ENCODE peak calls at places on chromosomes 5 and 9, in five cellular contexts. C is PC-9, E is fibroblast of the aortic adventitia, Y is NCI-H2081, B is left colon. Q is an unnamed sample.

GRCh38 chr5:58937031-58937681 is 354.3 kb downstream of the RAB3C start:
- DNase-seq in C (no peak), B (no peak), E (no peak), Y (no peak), Q (no peak)

GRCh38 chr5:92086059-92086811 is 703.1 kb upstream of the ARRDC3 start:
- DNase-seq in C (no peak), B (no peak), Y (no peak), E (no peak), Q (no peak)

GRCh38 chr9:79980440-79980839 is 408.7 kb downstream of the TLE4 start:
- DNase-seq in Y (no peak), E (no peak), B (no peak), C (no peak), Q (no peak)

GRCh38 chr5:169300468-169301385 is at the start of gene SLIT3:
- DNase-seq in C (no peak), Y (no peak), B (peak), E (peak), Q (no peak)

GRCh38 chr5:168047043-168047668 is 244.3 kb upstream of the WWC1 start:
- DNase-seq in E (peak), Y (peak), B (peak), C (peak), Q (peak)

GRCh38 chr5:176133289-176133870 is 104.8 kb upstream of the SIMC1 start:
- DNase-seq in Y (no peak), B (no peak), E (no peak), C (no peak), Q (no peak)

GRCh38 chr5:45507174-45507573 is 189.0 kb downstream of the HCN1 start:
- DNase-seq in E (no peak), C (no peak), B (no peak), Y (peak), Q (no peak)

GRCh38 chr9:8186553-8186952 is 387.0 kb upstream of the DMAC1 start:
- DNase-seq in B (no peak), Y (no peak), E (no peak), C (no peak), Q (no peak)

GRCh38 chr9:124260769-124261603 is 3.2 kb downstream of the NEK6 start:
- DNase-seq in E (peak), B (peak), C (peak), Y (no peak), Q (peak)

GRCh38 chr5:164235176-164235914 is 729.9 kb downstream of the MAT2B start:
- DNase-seq in Y (no peak), B (no peak), C (no peak), E (peak), Q (no peak)

GRCh38 chr5:169856571-169856970 is 123.7 kb downstream of the INSYN2B start:
- DNase-seq in C (no peak), B (no peak), Y (no peak), E (peak), Q (no peak)

GRCh38 chr9:8365029-8365428 is 565.5 kb upstream of the DMAC1 start:
- DNase-seq in E (peak), B (no peak), Y (no peak), C (no peak), Q (no peak)

GRCh38 chr5:76641514-76642120 is 18.4 kb upstream of the F2RL2 start:
- DNase-seq in E (peak), B (peak), C (peak), Y (peak), Q (peak)

GRCh38 chr5:145697251-145698016 is 137.7 kb downstream of the PRELID2 start:
- DNase-seq in B (no peak), Y (no peak), C (no peak), E (peak), Q (peak)

GRCh38 chr9:4864234-4864661 is 71.5 kb downstream of the RCL1 start:
- DNase-seq in E (no peak), Y (no peak), B (no peak), C (no peak), Q (no peak)

GRCh38 chr5:116564322-116564721 is 10.3 kb downstream of the SEMA6A start:
- DNase-seq in E (no peak), C (no peak), B (no peak), Y (no peak), Q (no peak)

GRCh38 chr5:147576646-147577535 is 67.0 kb upstream of the DPYSL3 start:
- DNase-seq in C (peak), Y (no peak), E (peak), B (no peak), Q (peak)

GRCh38 chr5:83583859-83584258 is 112.3 kb downstream of the VCAN start:
- DNase-seq in B (no peak), E (peak), Y (no peak), C (no peak), Q (no peak)

GRCh38 chr5:125655156-125655555 is 768.1 kb upstream of the GRAMD2B start:
- DNase-seq in Y (peak), E (no peak), B (no peak), C (no peak), Q (no peak)

GRCh38 chr5:74384851-74385250 is 255.7 kb downstream of the ENC1 start:
- DNase-seq in B (no peak), C (no peak), E (no peak), Y (no peak), Q (no peak)

GRCh38 chr5:90888511-90889324 is 330.1 kb downstream of the ADGRV1 start:
- DNase-seq in B (no peak), C (no peak), E (peak), Y (no peak), Q (no peak)

GRCh38 chr9:123414921-123415592 is 59.1 kb downstream of the CRB2 start:
- DNase-seq in B (no peak), Y (no peak), E (peak), C (no peak), Q (no peak)

GRCh38 chr5:102090770-102091169 is 205.3 kb downstream of the SLCO4C1 start:
- DNase-seq in E (peak), Y (peak), B (no peak), C (peak), Q (peak)

GRCh38 chr5:32545102-32545847 is 40.1 kb upstream of the SUB1 start:
- DNase-seq in Y (no peak), C (no peak), B (no peak), E (no peak), Q (no peak)

GRCh38 chr5:160083012-160083436 is 36.2 kb downstream of the PWWP2A start:
- DNase-seq in Y (no peak), E (peak), B (no peak), C (peak), Q (no peak)